ENCODE peak calls at places on chromosomes 12 and 14, in five cellular contexts. One of them, this sample, is unnamed.

GRCh38 chr12:38484821-38485220 is 168.2 kb downstream of the ALG10B start:
- DNase-seq in vagina: no peak
- DNase-seq in right lobe of liver: no peak
- DNase-seq in suprapubic skin: no peak
- DNase-seq in transverse colon: no peak
- DNase-seq in this sample: no peak

GRCh38 chr12:106062693-106063092 is 76.1 kb downstream of the NUAK1 start:
- DNase-seq in vagina: peak; percentile 54
- DNase-seq in transverse colon: no peak
- DNase-seq in suprapubic skin: no peak
- DNase-seq in right lobe of liver: no peak
- DNase-seq in this sample: no peak

GRCh38 chr12:12736759-12737676 is 19.9 kb downstream of the CDKN1B start:
- DNase-seq in right lobe of liver: no peak
- DNase-seq in suprapubic skin: no peak
- DNase-seq in vagina: no peak
- DNase-seq in transverse colon: peak; percentile 46
- DNase-seq in this sample: peak; percentile 44

GRCh38 chr12:123075591-123076171 is 75.2 kb downstream of the PITPNM2 start:
- DNase-seq in transverse colon: peak; percentile 33
- DNase-seq in right lobe of liver: no peak
- DNase-seq in vagina: no peak
- DNase-seq in suprapubic skin: no peak
- DNase-seq in this sample: no peak

GRCh38 chr14:77023001-77023996 is 5.2 kb downstream of the IRF2BPL start:
- DNase-seq in vagina: no peak
- DNase-seq in right lobe of liver: peak; percentile 82
- DNase-seq in transverse colon: peak; percentile 63
- DNase-seq in suprapubic skin: no peak
- DNase-seq in this sample: peak; percentile 75

GRCh38 chr14:23438130-23438893 is 2.9 kb upstream of the MYH7 start:
- DNase-seq in right lobe of liver: no peak
- DNase-seq in transverse colon: no peak
- DNase-seq in vagina: no peak
- DNase-seq in suprapubic skin: no peak
- DNase-seq in this sample: no peak

GRCh38 chr14:50600849-50601248 is 40.9 kb downstream of the ATL1 start:
- DNase-seq in right lobe of liver: peak; percentile 36
- DNase-seq in vagina: no peak
- DNase-seq in suprapubic skin: no peak
- DNase-seq in transverse colon: no peak
- DNase-seq in this sample: peak; percentile 53

GRCh38 chr14:90781344-90781761 is 34.9 kb downstream of the TTC7B start:
- DNase-seq in right lobe of liver: no peak
- DNase-seq in suprapubic skin: peak; percentile 34
- DNase-seq in transverse colon: no peak
- DNase-seq in vagina: peak; percentile 56
- DNase-seq in this sample: no peak

GRCh38 chr12:68580911-68581310 is 29.8 kb upstream of the RAP1B start:
- DNase-seq in suprapubic skin: no peak
- DNase-seq in vagina: no peak
- DNase-seq in right lobe of liver: no peak
- DNase-seq in transverse colon: no peak
- DNase-seq in this sample: no peak

GRCh38 chr12:51953925-51954324 is 2.4 kb downstream of the ACVR1B start:
- DNase-seq in vagina: peak; percentile 64
- DNase-seq in suprapubic skin: no peak
- DNase-seq in transverse colon: no peak
- DNase-seq in right lobe of liver: no peak
- DNase-seq in this sample: no peak

GRCh38 chr12:71626768-71627167 is 36.9 kb downstream of the ZFC3H1 start:
- DNase-seq in transverse colon: no peak
- DNase-seq in vagina: no peak
- DNase-seq in suprapubic skin: no peak
- DNase-seq in right lobe of liver: no peak
- DNase-seq in this sample: no peak

GRCh38 chr12:4134833-4135597 is 138.5 kb upstream of the CCND2 start:
- DNase-seq in suprapubic skin: no peak
- DNase-seq in transverse colon: no peak
- DNase-seq in vagina: no peak
- DNase-seq in right lobe of liver: no peak
- DNase-seq in this sample: no peak

GRCh38 chr12:6632026-6632978 is 3.5 kb downstream of the LPAR5 start:
- DNase-seq in suprapubic skin: no peak
- DNase-seq in vagina: no peak
- DNase-seq in right lobe of liver: no peak
- DNase-seq in transverse colon: peak; percentile 53
- DNase-seq in this sample: no peak

GRCh38 chr14:99271951-99272668 is at the start of gene BCL11B:
- DNase-seq in suprapubic skin: peak; percentile 92
- DNase-seq in right lobe of liver: peak; percentile 55
- DNase-seq in vagina: no peak
- DNase-seq in transverse colon: peak; percentile 82
- DNase-seq in this sample: peak; percentile 47

GRCh38 chr14:74620497-74620921 is 8.5 kb upstream of the LTBP2 start:
- DNase-seq in right lobe of liver: no peak
- DNase-seq in vagina: no peak
- DNase-seq in suprapubic skin: no peak
- DNase-seq in transverse colon: no peak
- DNase-seq in this sample: no peak

GRCh38 chr14:58428011-58428807 is 690 bp downstream of the KIAA0586 start:
- DNase-seq in right lobe of liver: no peak
- DNase-seq in transverse colon: peak; percentile 12
- DNase-seq in vagina: no peak
- DNase-seq in suprapubic skin: no peak
- DNase-seq in this sample: no peak

GRCh38 chr14:88411039-88411438 is 25.6 kb downstream of the SPATA7 start:
- DNase-seq in suprapubic skin: no peak
- DNase-seq in vagina: no peak
- DNase-seq in right lobe of liver: no peak
- DNase-seq in transverse colon: no peak
- DNase-seq in this sample: no peak

GRCh38 chr12:50218386-50218785 is 51.2 kb upstream of the CERS5 start:
- DNase-seq in suprapubic skin: no peak
- DNase-seq in transverse colon: no peak
- DNase-seq in vagina: no peak
- DNase-seq in right lobe of liver: no peak
- DNase-seq in this sample: no peak

GRCh38 chr12:88570103-88570502 is 10.2 kb downstream of the KITLG start:
- DNase-seq in transverse colon: no peak
- DNase-seq in right lobe of liver: no peak
- DNase-seq in vagina: no peak
- DNase-seq in suprapubic skin: no peak
- DNase-seq in this sample: no peak

GRCh38 chr12:20282411-20282810 is 85.9 kb upstream of the PDE3A start:
- DNase-seq in transverse colon: no peak
- DNase-seq in suprapubic skin: no peak
- DNase-seq in right lobe of liver: no peak
- DNase-seq in vagina: no peak
- DNase-seq in this sample: no peak

GRCh38 chr12:23084236-23084995 is 459.4 kb downstream of the ETNK1 start:
- DNase-seq in right lobe of liver: peak; percentile 14
- DNase-seq in vagina: no peak
- DNase-seq in transverse colon: no peak
- DNase-seq in suprapubic skin: no peak
- DNase-seq in this sample: no peak

GRCh38 chr12:46468813-46469212 is 96.2 kb upstream of the SLC38A2 start:
- DNase-seq in transverse colon: no peak
- DNase-seq in vagina: no peak
- DNase-seq in right lobe of liver: no peak
- DNase-seq in suprapubic skin: no peak
- DNase-seq in this sample: no peak

GRCh38 chr14:68393178-68393763 is 399.6 kb downstream of the ZFP36L1 start:
- DNase-seq in transverse colon: no peak
- DNase-seq in suprapubic skin: no peak
- DNase-seq in vagina: no peak
- DNase-seq in right lobe of liver: no peak
- DNase-seq in this sample: no peak

GRCh38 chr14:78446807-78447206 is 276.6 kb downstream of the NRXN3 start:
- DNase-seq in transverse colon: no peak
- DNase-seq in suprapubic skin: no peak
- DNase-seq in vagina: no peak
- DNase-seq in right lobe of liver: no peak
- DNase-seq in this sample: no peak

GRCh38 chr14:52068741-52069616 is at the start of gene NID2:
- DNase-seq in transverse colon: peak; percentile 82
- DNase-seq in right lobe of liver: peak; percentile 52
- DNase-seq in vagina: no peak
- DNase-seq in suprapubic skin: peak; percentile 90
- DNase-seq in this sample: peak; percentile 81

GRCh38 chr14:34614638-34615037 is 15.3 kb downstream of the SNX6 start:
- DNase-seq in right lobe of liver: no peak
- DNase-seq in vagina: no peak
- DNase-seq in transverse colon: no peak
- DNase-seq in suprapubic skin: no peak
- DNase-seq in this sample: no peak

GRCh38 chr12:28442101-28442500 is 251.8 kb downstream of the CCDC91 start:
- DNase-seq in suprapubic skin: no peak
- DNase-seq in right lobe of liver: no peak
- DNase-seq in transverse colon: no peak
- DNase-seq in vagina: no peak
- DNase-seq in this sample: no peak

GRCh38 chr12:96400631-96401060 is 407 bp upstream of the CDK17 start:
- DNase-seq in right lobe of liver: no peak
- DNase-seq in vagina: peak; percentile 90
- DNase-seq in suprapubic skin: no peak
- DNase-seq in transverse colon: no peak
- DNase-seq in this sample: no peak

GRCh38 chr12:46609671-46610070 is 216.1 kb downstream of the SLC38A4 start:
- DNase-seq in vagina: no peak
- DNase-seq in suprapubic skin: no peak
- DNase-seq in transverse colon: no peak
- DNase-seq in right lobe of liver: no peak
- DNase-seq in this sample: peak; percentile 34

DNA sequence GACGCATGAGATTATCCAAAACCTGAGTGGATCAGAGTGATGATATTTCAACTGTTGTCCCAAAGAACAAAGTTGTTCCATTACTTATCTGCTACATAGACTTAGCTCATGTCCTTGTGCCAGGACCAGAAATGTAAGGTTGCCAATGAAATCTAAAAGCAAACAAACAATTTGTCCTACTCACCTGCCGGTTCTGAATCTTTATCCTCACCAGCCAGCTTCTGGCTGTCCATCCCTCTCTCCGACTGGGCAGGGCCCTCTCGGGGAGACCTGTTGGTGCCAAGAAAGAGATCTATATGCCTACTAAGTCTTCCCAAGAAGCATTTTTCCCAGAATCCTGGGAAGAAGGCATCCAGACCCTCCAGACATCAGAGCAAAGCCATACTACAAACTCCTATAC is 5.5 kb downstream of the KMT2D start:
- DNase-seq in right lobe of liver: no peak
- DNase-seq in vagina: no peak
- DNase-seq in suprapubic skin: no peak
- DNase-seq in transverse colon: no peak
- DNase-seq in this sample: no peak
- TF ChIP-seq CTCF in right lobe of liver: no peak
- TF ChIP-seq CTCF in vagina: no peak
- TF ChIP-seq CTCF in suprapubic skin: no peak
- TF ChIP-seq CTCF in transverse colon: no peak
- TF ChIP-seq CTCF in this sample: no peak

GRCh38 chr12:2504577-2504976 is 290.2 kb upstream of the FKBP4 start:
- DNase-seq in vagina: no peak
- DNase-seq in transverse colon: no peak
- DNase-seq in suprapubic skin: no peak
- DNase-seq in right lobe of liver: no peak
- DNase-seq in this sample: no peak
- H3K4me1 ChIP-seq in vagina: no peaks in the 10 kb centered on the region
- H3K4me1 ChIP-seq in transverse colon: no peaks in the 10 kb centered on the region
- H3K4me1 ChIP-seq in suprapubic skin: no peaks in the 10 kb centered on the region
- H3K4me1 ChIP-seq in right lobe of liver: no peaks in the 10 kb centered on the region
- H3K4me1 ChIP-seq in this sample: no peaks in the 10 kb centered on the region

DNA sequence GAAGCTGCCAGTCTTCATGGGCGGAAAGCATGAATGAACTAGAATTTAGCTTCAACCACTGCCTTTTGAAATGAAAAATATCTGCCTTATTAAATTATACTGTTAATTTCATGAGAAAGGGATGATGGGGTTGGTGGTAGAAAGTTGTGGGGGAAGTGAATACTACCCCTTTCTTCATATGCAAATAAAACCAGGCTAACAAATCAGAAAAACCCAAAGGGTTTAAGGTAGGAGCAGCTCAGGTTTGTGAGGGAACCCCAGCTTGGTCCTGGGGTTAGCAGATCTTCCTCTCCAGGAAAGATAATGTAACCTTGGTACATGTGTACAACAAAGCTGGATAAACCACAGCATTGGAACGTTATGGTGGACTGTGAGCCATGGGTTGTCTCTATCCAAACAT is 84.0 kb downstream of the PPP2R5C start:
- DNase-seq in right lobe of liver: no peak
- DNase-seq in transverse colon: no peak
- DNase-seq in suprapubic skin: no peak
- DNase-seq in vagina: no peak
- DNase-seq in this sample: no peak
- TF ChIP-seq POLR2A in right lobe of liver: no peak
- TF ChIP-seq POLR2A in transverse colon: no peak
- TF ChIP-seq POLR2A in suprapubic skin: no peak
- TF ChIP-seq POLR2A in vagina: no peak
- TF ChIP-seq POLR2A in this sample: no peak

DNA sequence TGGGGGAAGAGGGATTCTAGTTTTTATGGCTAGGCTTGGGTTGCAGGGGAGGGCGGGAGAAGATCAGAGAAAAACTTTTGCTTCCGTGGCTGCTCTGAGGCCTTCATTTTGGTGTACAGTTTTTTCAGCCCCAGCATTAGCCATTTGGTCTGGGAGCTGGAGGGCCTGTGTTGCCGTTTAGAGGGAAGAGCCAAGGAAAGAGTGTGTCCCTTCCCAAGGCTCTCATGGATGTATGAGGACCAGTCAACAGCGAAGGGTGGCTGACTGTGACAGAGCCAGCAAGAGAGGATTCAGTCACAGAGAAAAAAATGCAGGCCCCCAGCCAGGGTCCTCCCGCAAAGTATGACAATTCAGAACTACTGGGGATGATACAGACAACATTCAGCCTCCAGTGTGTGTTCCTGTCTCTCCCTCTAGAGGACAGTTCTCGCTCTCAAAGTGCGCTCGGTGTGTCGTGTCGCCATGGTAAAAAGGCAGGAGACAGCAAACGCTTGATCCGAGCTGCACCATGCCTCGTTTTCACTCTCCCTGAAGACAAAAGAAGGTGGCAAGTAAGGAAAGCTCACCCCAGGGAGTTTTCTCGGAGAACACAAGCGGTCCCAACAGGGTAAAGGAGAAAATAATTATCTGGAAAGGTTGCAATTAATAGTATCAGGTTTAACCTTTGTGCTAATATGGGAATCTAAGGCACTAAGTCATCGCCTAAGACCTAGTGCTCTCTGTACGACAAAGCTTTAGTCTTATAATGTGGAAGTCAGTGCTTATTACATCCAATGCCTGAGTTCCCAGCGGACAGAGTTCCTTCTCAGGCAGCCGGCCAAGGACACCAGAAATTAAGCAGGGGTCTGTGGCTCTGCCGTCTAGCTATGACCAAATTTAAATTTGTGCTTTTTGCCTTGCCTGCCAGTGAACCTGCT is 157.3 kb upstream of the PLXNC1 start:
- DNase-seq in transverse colon: no peak
- DNase-seq in vagina: no peak
- DNase-seq in suprapubic skin: no peak
- DNase-seq in right lobe of liver: no peak
- DNase-seq in this sample: peak; percentile 15
- TF ChIP-seq CTCF in transverse colon: peak; percentile 17
- TF ChIP-seq CTCF in vagina: peak; percentile 14
- TF ChIP-seq CTCF in suprapubic skin: no peak
- TF ChIP-seq CTCF in right lobe of liver: peak; percentile 31
- TF ChIP-seq CTCF in this sample: no peak

GRCh38 chr12:117063162-117063911 is 35.9 kb downstream of the TESC start:
- DNase-seq in transverse colon: peak; percentile 33
- DNase-seq in right lobe of liver: no peak
- DNase-seq in vagina: no peak
- DNase-seq in suprapubic skin: no peak
- DNase-seq in this sample: no peak
- H3K4me1 ChIP-seq in transverse colon: no peaks in the 10 kb centered on the region
- H3K4me1 ChIP-seq in right lobe of liver: no peaks in the 10 kb centered on the region
- H3K4me1 ChIP-seq in vagina: no peaks in the 10 kb centered on the region
- H3K4me1 ChIP-seq in suprapubic skin: peaks cover 10% of the 10 kb centered on the region
- H3K4me1 ChIP-seq in this sample: peaks cover 23% of the 10 kb centered on the region